ENCODE peak calls at places on chromosomes 6 and 20, in seven cellular contexts. D is uterus; Q is effector memory CD4-positive, alpha-beta T cell; T is tibial nerve; P is stomach; R is psoas muscle; I is transverse colon. V is an unnamed sample. For H3K4me1 and H3K27me3, the result is how much of the 10 kb centered on the place peaks cover.

GRCh38 chr20:7151666-7152065 is 384.2 kb downstream of the BMP2 start:
- DNase-seq in P (no peak), D (no peak), Q (no peak), T (no peak), R (no peak), I (no peak), V (no peak)

GRCh38 chr6:154276810-154277577 is 79.6 kb downstream of the IPCEF1 start:
- DNase-seq in R (no peak), I (no peak), Q (no peak), D (no peak), P (no peak), T (no peak), V (no peak)

GRCh38 chr6:123316733-123317323 is 319.9 kb downstream of the TRDN start:
- DNase-seq in Q (no peak), T (no peak), D (no peak), R (no peak), P (no peak), I (no peak), V (no peak)

GRCh38 chr6:3678946-3679345 is 72.6 kb downstream of the PXDC1 start:
- DNase-seq in R (no peak), Q (no peak), P (no peak), T (no peak), D (no peak), I (no peak), V (no peak)

GRCh38 chr20:57747889-57748456 is 38.2 kb upstream of the PMEPA1 start:
- DNase-seq in P (no peak), T (no peak), Q (no peak), R (no peak), D (peak), I (no peak), V (peak)

GRCh38 chr20:24502661-24503060 is 33.2 kb downstream of the SYNDIG1 start:
- DNase-seq in P (no peak), D (no peak), I (no peak), R (no peak), Q (no peak), T (no peak), V (no peak)

GRCh38 chr20:208937-209566 is 18.0 kb upstream of the DEFB129 start:
- DNase-seq in D (no peak), R (no peak), P (no peak), T (no peak), Q (no peak), I (no peak), V (no peak)

GRCh38 chr6:138107752-138108592 is 753 bp upstream of the PERP start:
- DNase-seq in T (no peak), D (no peak), R (no peak), Q (no peak), P (peak), I (peak), V (peak)

GRCh38 chr6:17042422-17043147 is 59.3 kb upstream of the STMND1 start:
- DNase-seq in R (no peak), Q (no peak), I (peak), T (no peak), D (no peak), P (no peak), V (no peak)

GRCh38 chr20:53736122-53736756 is 142.6 kb upstream of the ZNF217 start:
- DNase-seq in I (no peak), D (no peak), Q (no peak), R (no peak), P (no peak), T (no peak), V (no peak)

GRCh38 chr6:30818426-30818841 is 65.9 kb upstream of the DDR1 start:
- DNase-seq in Q (no peak), R (no peak), D (no peak), I (no peak), T (no peak), P (no peak), V (no peak)

GRCh38 chr6:68200929-68201328 is 434.2 kb upstream of the ADGRB3 start:
- DNase-seq in P (no peak), I (no peak), T (no peak), R (no peak), D (no peak), Q (no peak), V (no peak)

GRCh38 chr20:21352703-21353102 is 44.6 kb downstream of the NKX2-4 start:
- DNase-seq in I (no peak), T (no peak), P (no peak), R (no peak), D (no peak), Q (no peak), V (no peak)

GRCh38 chr6:71383476-71383875 is 94.9 kb downstream of the OGFRL1 start:
- DNase-seq in P (no peak), T (no peak), I (no peak), Q (no peak), D (no peak), R (no peak), V (no peak)

GRCh38 chr20:13788167-13788834 is 3.5 kb downstream of the NDUFAF5 start:
- DNase-seq in Q (no peak), P (peak), R (no peak), T (peak), I (peak), D (peak), V (no peak)

GRCh38 chr6:162736933-162737332 is 9.2 kb downstream of the PACRG start:
- DNase-seq in R (no peak), T (no peak), P (no peak), D (no peak), Q (no peak), I (no peak), V (no peak)

GRCh38 chr6:37233541-37233940 is 24.0 kb upstream of the TBC1D22B start:
- DNase-seq in R (no peak), D (no peak), Q (no peak), P (no peak), T (no peak), I (no peak), V (no peak)

GRCh38 chr6:37239950-37240713 is 17.4 kb upstream of the TBC1D22B start:
- DNase-seq in I (peak), P (peak), Q (peak), R (peak), D (peak), T (peak), V (peak)

GRCh38 chr6:37239511-37239910 is 18.1 kb upstream of the TBC1D22B start:
- DNase-seq in I (no peak), D (no peak), T (no peak), Q (no peak), P (no peak), R (no peak), V (no peak)

GRCh38 chr6:37237789-37238188 is 19.8 kb upstream of the TBC1D22B start:
- DNase-seq in P (no peak), T (no peak), Q (no peak), D (no peak), I (no peak), R (no peak), V (no peak)

GRCh38 chr6:37236921-37237320 is 20.7 kb upstream of the TBC1D22B start:
- DNase-seq in I (no peak), Q (no peak), R (no peak), D (no peak), T (no peak), P (no peak), V (no peak)
- H3K4me1 ChIP-seq in I (under half), Q (under half), R (under half), D (under half), T (under half), P (under half), V (under half)

GRCh38 chr20:63236116-63236837 is 572 bp downstream of the BIRC7 start:
- DNase-seq in Q (no peak), P (no peak), R (no peak), I (no peak), T (no peak), D (no peak), V (no peak)

GRCh38 chr20:63240004-63240403 is 4.3 kb downstream of the BIRC7 start:
- DNase-seq in T (no peak), P (no peak), Q (no peak), R (no peak), I (no peak), D (no peak), V (no peak)

GRCh38 chr20:63239431-63239830 is 3.7 kb downstream of the BIRC7 start:
- DNase-seq in D (no peak), I (no peak), Q (no peak), P (no peak), R (no peak), T (no peak), V (no peak)

GRCh38 chr20:63241272-63241671 is 5.6 kb downstream of the BIRC7 start:
- DNase-seq in I (no peak), P (no peak), R (no peak), D (no peak), T (no peak), Q (no peak), V (no peak)

DNA sequence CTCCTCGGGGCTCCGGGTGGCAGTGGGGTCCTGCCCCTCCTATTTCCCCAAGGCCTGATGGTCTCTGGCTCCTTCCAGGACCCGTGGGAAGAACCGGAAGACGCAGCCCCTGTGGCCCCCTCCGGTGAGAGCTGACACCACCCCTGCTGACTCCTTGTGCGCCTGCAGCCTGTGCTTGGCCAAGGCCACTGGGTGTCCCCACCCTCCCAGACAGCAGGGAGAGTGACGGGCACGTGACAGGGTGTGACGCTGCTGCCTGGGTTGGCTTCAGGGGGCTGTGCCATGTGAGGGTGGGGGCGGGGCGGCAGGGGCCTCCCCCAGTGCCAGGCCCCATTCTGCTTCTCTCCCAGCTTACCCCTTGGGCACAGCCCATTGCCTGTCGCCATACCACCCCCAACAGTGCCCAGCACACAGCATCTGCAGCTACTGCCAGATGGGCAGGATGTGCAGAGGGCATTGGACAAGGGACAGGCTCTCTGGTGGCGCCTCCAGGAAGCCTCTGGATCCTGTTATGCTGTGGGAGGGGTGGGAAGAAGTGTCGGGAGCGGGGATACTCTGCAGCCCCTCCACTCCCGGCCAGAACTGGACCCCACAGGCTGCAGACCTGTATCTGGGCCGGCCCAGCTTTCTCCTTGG is 2.9 kb downstream of the BIRC7 start:
- DNase-seq in Q (no peak), T (no peak), D (no peak), P (no peak), R (no peak), I (no peak), V (no peak)
- H3K27me3 ChIP-seq in Q (under half), T (under half), D (under half), P (under half), R (under half), I (under half), V (half or more)

DNA sequence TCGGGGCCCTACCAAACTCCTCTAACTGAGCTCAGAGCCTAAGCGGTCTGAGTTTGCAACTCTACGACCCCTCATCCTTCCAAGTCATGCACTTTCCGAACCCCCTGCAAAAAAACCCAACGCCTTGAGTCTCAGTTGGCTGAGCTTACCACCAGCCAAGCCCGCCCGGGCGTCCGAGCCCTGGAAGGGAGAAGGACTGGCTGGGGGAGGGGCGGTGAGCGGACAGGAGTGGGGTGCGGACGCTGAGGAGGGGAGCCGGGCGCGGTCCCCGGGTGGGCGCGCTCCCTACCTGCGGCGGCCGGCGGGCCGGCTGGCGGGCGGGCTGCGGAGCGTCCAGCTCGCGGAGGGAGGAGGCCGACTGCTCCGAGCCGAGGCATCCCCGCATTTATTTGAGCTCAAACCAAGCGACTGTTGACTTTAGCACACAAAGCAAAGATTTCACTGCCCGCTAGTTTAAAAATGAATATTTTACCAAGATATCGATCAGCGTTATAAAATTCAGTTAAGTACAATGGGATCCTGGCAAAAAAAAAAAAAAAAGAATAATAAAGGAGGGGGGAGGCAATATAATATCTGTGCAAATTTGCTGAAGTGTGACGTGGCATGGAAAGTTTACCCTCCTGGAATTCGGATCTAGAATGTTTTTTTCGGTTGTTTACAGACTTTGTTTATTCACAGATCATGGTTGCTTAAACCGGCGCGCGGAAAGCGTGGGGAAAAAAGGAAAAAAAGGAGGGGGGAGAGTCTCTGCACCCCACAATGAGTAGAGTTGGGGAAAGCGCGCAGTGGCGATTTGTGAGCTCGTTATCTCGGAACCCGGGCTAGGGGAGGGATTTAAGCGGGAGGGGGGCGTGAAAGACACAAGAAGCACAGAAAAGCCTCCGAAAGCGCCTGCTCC is 5.9 kb downstream of the FOXA2 start:
- DNase-seq in T (no peak), P (peak), I (peak), D (no peak), R (no peak), Q (no peak), V (peak)
- H3K4me1 ChIP-seq in T (under half), P (half or more), I (under half), D (under half), R (under half), Q (under half), V (under half)

DNA sequence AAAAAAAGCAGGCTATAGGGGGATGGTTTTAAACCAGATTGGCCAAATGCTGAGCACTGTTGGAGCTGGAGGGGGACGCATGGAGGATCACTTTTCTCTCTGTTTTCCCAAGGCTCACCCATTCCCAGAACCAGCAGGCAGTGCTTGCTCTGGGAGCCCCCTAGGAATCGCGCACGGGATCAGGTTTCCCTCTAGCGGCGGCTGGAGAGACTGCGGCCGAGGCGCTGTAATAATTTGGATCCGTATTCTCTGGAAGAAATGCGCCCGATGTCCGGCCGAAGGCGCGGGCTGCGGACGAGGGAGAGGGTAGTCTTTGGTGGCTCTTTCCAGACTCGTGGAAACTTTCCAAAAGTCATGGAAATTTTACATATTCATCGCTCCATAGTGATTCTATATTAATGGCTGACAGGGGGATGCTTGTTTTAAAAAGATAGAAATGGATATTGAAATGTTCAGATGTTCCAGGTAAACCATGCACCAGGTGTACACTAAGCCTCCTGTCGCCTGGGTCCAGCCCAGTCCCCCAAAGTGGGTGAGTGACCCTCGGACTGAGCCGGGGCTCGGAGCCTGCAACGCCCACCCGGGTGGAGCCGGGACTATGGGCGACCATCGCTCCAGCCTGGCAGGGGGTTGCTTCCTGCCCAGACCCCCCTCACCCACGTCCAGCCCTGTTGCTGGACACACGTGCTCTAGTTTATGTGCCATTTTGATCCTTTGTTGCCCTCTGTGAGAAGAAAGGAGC is 78.7 kb upstream of the PHACTR3 start:
- DNase-seq in I (peak), T (peak), P (peak), Q (no peak), R (peak), D (peak), V (peak)
- H3K27me3 ChIP-seq in I (half or more), T (under half), P (under half), Q (under half), R (under half), D (under half), V (under half)

DNA sequence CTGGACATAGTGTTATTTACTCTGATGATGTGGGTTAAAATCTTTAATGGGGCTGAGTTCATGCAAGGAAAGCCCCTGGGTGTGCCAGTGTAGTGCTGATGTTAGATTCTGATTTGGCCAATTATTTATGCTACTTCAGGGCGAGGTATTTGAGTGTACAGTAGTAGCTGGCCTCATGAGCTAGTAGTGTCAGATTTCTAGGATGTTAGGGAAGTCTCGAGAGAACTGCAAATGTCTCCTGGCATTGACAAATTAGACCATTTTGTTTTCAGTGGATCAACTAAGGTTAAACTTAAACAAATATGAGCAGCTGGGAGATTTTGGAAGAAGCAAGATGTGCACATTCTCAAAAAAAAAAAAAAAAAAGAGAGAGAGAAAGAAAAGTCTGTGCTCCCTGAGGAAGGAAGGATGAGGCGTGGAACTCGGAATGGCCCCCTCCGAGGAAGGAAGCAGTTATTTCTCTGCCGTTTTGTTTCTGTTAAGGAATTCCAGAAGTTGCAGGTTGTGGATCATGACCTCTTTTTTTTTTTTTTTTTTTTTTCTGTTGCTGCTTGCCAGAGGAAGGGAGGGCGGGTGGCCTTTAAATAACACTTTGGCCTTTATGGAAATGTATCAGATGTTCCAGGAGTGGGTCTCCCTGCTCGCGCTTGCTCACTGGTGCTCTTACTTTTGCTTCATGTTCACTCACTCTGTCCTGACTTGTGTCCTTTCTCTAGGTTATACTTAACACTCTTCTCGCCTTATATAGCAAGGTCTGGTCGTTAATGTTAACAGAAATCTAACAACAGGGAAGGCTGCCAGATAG is 124.5 kb downstream of the TCP11 start:
- DNase-seq in Q (no peak), R (peak), T (peak), D (peak), P (peak), I (no peak), V (no peak)
- H3K4me1 ChIP-seq in Q (under half), R (half or more), T (under half), D (under half), P (half or more), I (under half), V (under half)